ENCODE peak calls at places on chromosomes 12 and 14, in ten cellular contexts. C, M, D, I, S, N, Y, Z, R and P are unnamed samples.
A peak's percentile ranks its signal among the peaks of the same experiment; 100 is the strongest.

GRCh38 chr12:114636723-114637480 is 47.1 kb downstream of the TBX3 start:
- DNase-seq in C (no peak), M (peak; percentile 24), D (no peak), I (no peak), S (no peak), N (no peak), Y (no peak), Z (no peak), R (no peak), P (peak; percentile 19)

GRCh38 chr12:991350-992278 is 591 bp downstream of the ERC1 start:
- DNase-seq in C (no peak), M (peak; percentile 30), D (no peak), I (no peak), S (no peak), N (no peak), Y (no peak), Z (no peak), R (peak; percentile 31), P (no peak)

GRCh38 chr14:64614992-64615391 is 65.2 kb downstream of the PPP1R36 start:
- DNase-seq in C (no peak), M (no peak), D (no peak), I (no peak), S (no peak), N (no peak), Y (no peak), Z (no peak), R (no peak), P (no peak)

GRCh38 chr14:72926292-72927028 is at the start of gene DCAF4:
- DNase-seq in C (peak; percentile 94), M (peak; percentile 97), D (peak; percentile 99), I (peak; percentile 99), S (peak; percentile 98), N (peak; percentile 93), Y (peak; percentile 92), Z (peak; percentile 86), R (peak; percentile 92), P (peak; percentile 93)

GRCh38 chr12:46553911-46554310 is 181.3 kb upstream of the SLC38A2 start:
- DNase-seq in C (no peak), M (no peak), D (no peak), I (no peak), S (no peak), N (no peak), Y (no peak), Z (no peak), R (no peak), P (no peak)

GRCh38 chr12:14239350-14239934 is 126.0 kb upstream of the ATF7IP start:
- DNase-seq in C (no peak), M (no peak), D (peak; percentile 52), I (peak; percentile 86), S (no peak), N (no peak), Y (no peak), Z (peak; percentile 48), R (peak; percentile 8), P (peak; percentile 47)

GRCh38 chr12:124715121-124715990 is 147.9 kb upstream of the NCOR2 start:
- DNase-seq in C (no peak), M (no peak), D (no peak), I (no peak), S (peak; percentile 58), N (no peak), Y (peak; percentile 81), Z (no peak), R (no peak), P (no peak)

GRCh38 chr12:114955414-114956014 is 271.5 kb upstream of the TBX3 start:
- DNase-seq in C (no peak), M (no peak), D (no peak), I (no peak), S (no peak), N (no peak), Y (no peak), Z (no peak), R (no peak), P (no peak)

GRCh38 chr12:114935658-114936057 is 251.7 kb upstream of the TBX3 start:
- DNase-seq in C (no peak), M (no peak), D (no peak), I (peak; percentile 6), S (no peak), N (no peak), Y (no peak), Z (no peak), R (no peak), P (no peak)

GRCh38 chr12:6288235-6288634 is 22.2 kb upstream of the PLEKHG6 start:
- DNase-seq in C (no peak), M (no peak), D (no peak), I (no peak), S (no peak), N (no peak), Y (no peak), Z (no peak), R (no peak), P (no peak)
- TF ChIP-seq CTCF in C (no peak), M (no peak), D (no peak), I (no peak), S (no peak), N (no peak), Y (no peak), Z (no peak), R (no peak), P (no peak)

GRCh38 chr12:109597795-109598427 is 24.3 kb downstream of the MVK start:
- DNase-seq in C (peak; percentile 95), M (peak; percentile 75), D (peak; percentile 90), I (peak; percentile 69), S (peak; percentile 93), N (peak; percentile 92), Y (peak; percentile 93), Z (peak; percentile 48), R (peak; percentile 54), P (peak; percentile 95)
- TF ChIP-seq CTCF in C (peak; percentile 93), M (no peak), D (peak; percentile 91), I (peak; percentile 96), S (peak; percentile 95), N (peak; percentile 98), Y (peak; percentile 91), Z (peak; percentile 66), R (peak; percentile 93), P (peak; percentile 97)

GRCh38 chr12:27779837-27780611 is at the start of the genes KLHL42 and MANSC4:
- DNase-seq in C (peak; percentile 94), M (peak; percentile 33), D (peak; percentile 87), I (peak; percentile 84), S (peak; percentile 87), N (peak; percentile 83), Y (peak; percentile 94), Z (peak; percentile 67), R (peak; percentile 65), P (peak; percentile 84)
- TF ChIP-seq CTCF in C (no peak), M (no peak), D (no peak), I (peak; percentile 20), S (no peak), N (no peak), Y (peak; percentile 13), Z (no peak), R (no peak), P (no peak)

GRCh38 chr12:44497044-44497443 is 379.1 kb downstream of the NELL2 start:
- DNase-seq in C (no peak), M (no peak), D (no peak), I (no peak), S (no peak), N (no peak), Y (no peak), Z (no peak), R (no peak), P (no peak)
- TF ChIP-seq CTCF in C (no peak), M (no peak), D (peak; percentile 9), I (no peak), S (no peak), N (peak; percentile 16), Y (no peak), Z (no peak), R (no peak), P (no peak)

GRCh38 chr12:51027342-51027835 is 1.2 kb upstream of the SLC11A2 start:
- DNase-seq in C (no peak), M (no peak), D (no peak), I (no peak), S (no peak), N (no peak), Y (no peak), Z (no peak), R (no peak), P (no peak)

GRCh38 chr12:51025182-51025747 is 919 bp downstream of the SLC11A2 start:
- DNase-seq in C (no peak), M (no peak), D (no peak), I (no peak), S (no peak), N (no peak), Y (no peak), Z (no peak), R (no peak), P (no peak)

GRCh38 chr12:51023625-51024395 is 2.4 kb downstream of the SLC11A2 start:
- DNase-seq in C (no peak), M (no peak), D (no peak), I (no peak), S (no peak), N (no peak), Y (no peak), Z (no peak), R (no peak), P (no peak)

GRCh38 chr12:51028126-51028810 is 2.1 kb upstream of the SLC11A2 start:
- DNase-seq in C (no peak), M (peak; percentile 47), D (no peak), I (peak; percentile 56), S (no peak), N (no peak), Y (no peak), Z (no peak), R (no peak), P (no peak)

GRCh38 chr12:51025748-51026654 is at the start of gene SLC11A2:
- DNase-seq in C (peak; percentile 98), M (peak; percentile 94), D (peak; percentile 98), I (peak; percentile 96), S (peak; percentile 98), N (peak; percentile 90), Y (peak; percentile 97), Z (peak; percentile 86), R (peak; percentile 85), P (peak; percentile 95)
- TF ChIP-seq CTCF in C (peak; percentile 39), M (no peak), D (peak; percentile 1), I (no peak), S (peak; percentile 13), N (no peak), Y (peak; percentile 57), Z (no peak), R (no peak), P (no peak)

DNA sequence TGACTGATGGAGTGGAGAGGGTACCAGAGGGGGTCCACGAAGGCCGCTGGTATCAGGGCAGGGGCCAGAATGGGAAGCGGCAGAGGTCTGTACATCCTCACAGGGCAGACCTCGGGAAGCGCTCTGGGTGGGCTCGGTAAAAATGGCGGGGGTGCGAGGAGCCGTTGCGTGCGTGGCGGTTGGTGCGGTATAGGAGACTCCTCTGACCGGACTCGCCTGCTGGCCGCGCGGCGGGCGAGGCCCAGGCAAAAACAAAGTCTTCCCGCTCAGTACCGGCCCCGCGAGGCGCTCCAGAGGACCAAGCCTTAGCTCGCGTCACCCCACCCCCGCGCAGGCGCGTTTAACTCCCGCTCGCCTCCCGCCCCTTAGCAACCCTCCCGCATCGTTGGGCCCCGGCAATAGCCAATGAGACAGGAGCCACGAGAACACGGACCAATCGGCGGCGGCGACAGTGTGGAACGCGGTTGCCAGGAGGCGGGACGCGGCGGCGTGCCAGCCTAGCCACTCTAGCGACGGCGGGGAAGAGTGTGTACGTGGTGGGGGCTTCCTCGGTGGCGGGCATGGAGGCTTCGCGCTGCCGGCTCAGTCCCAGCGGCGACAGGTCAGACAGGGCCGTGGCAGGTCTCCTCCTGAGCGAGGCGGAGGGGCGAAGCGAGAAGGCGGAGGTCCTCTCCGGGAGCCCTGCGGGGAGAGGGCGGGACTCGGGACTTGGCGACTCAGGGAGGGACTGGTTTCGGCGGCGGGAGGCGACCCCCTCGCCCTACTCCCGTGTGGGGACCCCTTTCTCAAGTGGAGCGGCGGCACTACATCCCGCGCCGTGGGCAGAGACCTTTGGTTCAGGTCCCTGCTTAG is at the start of gene TULP3:
- DNase-seq in C (peak; percentile 99), M (peak; percentile 98), D (peak; percentile 97), I (peak; percentile 97), S (peak; percentile 100), N (peak; percentile 99), Y (peak; percentile 99), Z (peak; percentile 95), R (peak; percentile 98), P (peak; percentile 98)
- TF ChIP-seq CTCF in C (no peak), M (no peak), D (no peak), I (no peak), S (no peak), N (no peak), Y (no peak), Z (no peak), R (no peak), P (no peak)